ENCODE peak calls at places on chromosomes 12 and 14, in eight cellular contexts. G, R, N, O, X, F, C and H are unnamed samples.

GRCh38 chr14:90604356-90604755 is 207.5 kb downstream of the CALM1 start:
- DNase-seq in O (no peak), G (no peak), F (no peak), R (no peak), N (no peak), X (no peak), C (no peak), H (no peak)

GRCh38 chr12:131197490-131197889 is 243.8 kb downstream of the ADGRD1 start:
- DNase-seq in X (no peak), F (no peak), C (no peak), R (no peak), O (no peak), G (no peak), N (no peak), H (no peak)

GRCh38 chr14:53430870-53431269 is 277.7 kb upstream of the DDHD1 start:
- DNase-seq in R (no peak), N (no peak), F (no peak), X (no peak), G (peak; percentile 47), O (no peak), C (no peak), H (peak; percentile 16)

GRCh38 chr14:65373671-65374039 is 38.9 kb upstream of the FUT8 start:
- DNase-seq in G (no peak), X (no peak), N (no peak), C (no peak), R (no peak), O (no peak), F (no peak), H (no peak)

GRCh38 chr14:68807148-68807600 is 14.3 kb upstream of the ZFP36L1 start:
- DNase-seq in O (no peak), R (peak; percentile 65), F (no peak), G (peak; percentile 82), C (no peak), N (no peak), X (peak; percentile 87), H (peak; percentile 91)

GRCh38 chr14:49966304-49966809 is 73.5 kb downstream of the ARF6 start:
- DNase-seq in N (no peak), O (no peak), R (no peak), G (no peak), X (peak; percentile 64), F (no peak), C (no peak), H (peak; percentile 48)

GRCh38 chr12:111428728-111429175 is 23.0 kb downstream of the SH2B3 start:
- DNase-seq in G (no peak), N (no peak), X (no peak), F (no peak), O (no peak), R (no peak), C (no peak), H (no peak)

GRCh38 chr12:113302925-113303640 is 31.8 kb downstream of the SLC8B1 start:
- DNase-seq in N (no peak), O (no peak), C (no peak), X (no peak), F (no peak), R (no peak), G (no peak), H (no peak)

GRCh38 chr14:103118019-103118662 is 5.1 kb upstream of the TNFAIP2 start:
- DNase-seq in C (no peak), R (no peak), X (no peak), F (no peak), N (no peak), O (no peak), G (no peak), H (peak; percentile 31)

GRCh38 chr14:91245029-91245428 is 525 bp upstream of the GPR68 start:
- DNase-seq in G (no peak), R (no peak), X (no peak), N (peak; percentile 66), F (no peak), C (no peak), O (no peak), H (no peak)

GRCh38 chr12:53252349-53252916 is 15.7 kb upstream of the ESPL1 start:
- DNase-seq in R (no peak), F (no peak), X (no peak), N (no peak), C (no peak), O (no peak), G (no peak), H (no peak)

GRCh38 chr12:93839076-93839475 is 161.9 kb downstream of the CRADD start:
- DNase-seq in O (no peak), X (no peak), R (no peak), C (no peak), N (no peak), F (no peak), G (no peak), H (peak; percentile 11)

GRCh38 chr12:124689585-124689984 is 122.2 kb upstream of the NCOR2 start:
- DNase-seq in F (no peak), C (no peak), R (no peak), G (no peak), X (no peak), O (no peak), N (no peak), H (no peak)